ENCODE peak calls at places on chromosome 1, in eight cellular contexts. One of them, this sample, is unnamed.

GRCh38 chr1:115557715-115558114 is 84.1 kb upstream of the VANGL1 start:
- DNase-seq in Daoy: no peak
- DNase-seq in mucosa of gallbladder: peak; percentile 20
- DNase-seq in T-helper 17 cell: no peak
- DNase-seq in amniotic epithelial cell: no peak
- DNase-seq in HAP-1: no peak
- DNase-seq in adrenal gland: no peak
- DNase-seq in endothelial cell: no peak
- DNase-seq in this sample: no peak

GRCh38 chr1:201742476-201742875 is 86.5 kb upstream of the IPO9 start:
- DNase-seq in amniotic epithelial cell: peak; percentile 69
- DNase-seq in adrenal gland: no peak
- DNase-seq in Daoy: peak; percentile 71
- DNase-seq in T-helper 17 cell: no peak
- DNase-seq in HAP-1: no peak
- DNase-seq in endothelial cell: no peak
- DNase-seq in mucosa of gallbladder: no peak
- DNase-seq in this sample: no peak

GRCh38 chr1:25996966-25997758 is 701 bp downstream of the PAFAH2 start:
- DNase-seq in T-helper 17 cell: no peak
- DNase-seq in HAP-1: peak; percentile 13
- DNase-seq in endothelial cell: no peak
- DNase-seq in amniotic epithelial cell: peak; percentile 97
- DNase-seq in adrenal gland: peak; percentile 27
- DNase-seq in mucosa of gallbladder: peak; percentile 43
- DNase-seq in Daoy: no peak
- DNase-seq in this sample: no peak

GRCh38 chr1:226814751-226815496 is 55.5 kb upstream of the PSEN2 start:
- DNase-seq in endothelial cell: peak; percentile 27
- DNase-seq in mucosa of gallbladder: peak; percentile 91
- DNase-seq in Daoy: peak; percentile 89
- DNase-seq in T-helper 17 cell: no peak
- DNase-seq in amniotic epithelial cell: peak; percentile 59
- DNase-seq in adrenal gland: peak; percentile 39
- DNase-seq in HAP-1: peak; percentile 46
- DNase-seq in this sample: no peak

GRCh38 chr1:67053535-67053784 is 488 bp downstream of the SLC35D1 start:
- DNase-seq in Daoy: peak; percentile 70
- DNase-seq in mucosa of gallbladder: no peak
- DNase-seq in amniotic epithelial cell: peak; percentile 52
- DNase-seq in endothelial cell: peak; percentile 69
- DNase-seq in T-helper 17 cell: no peak
- DNase-seq in HAP-1: no peak
- DNase-seq in adrenal gland: peak; percentile 64
- DNase-seq in this sample: no peak

GRCh38 chr1:207911983-207912760 is 1.2 kb upstream of the CD34 start:
- DNase-seq in Daoy: no peak
- DNase-seq in endothelial cell: no peak
- DNase-seq in amniotic epithelial cell: no peak
- DNase-seq in adrenal gland: no peak
- DNase-seq in mucosa of gallbladder: no peak
- DNase-seq in HAP-1: no peak
- DNase-seq in T-helper 17 cell: no peak
- DNase-seq in this sample: no peak

GRCh38 chr1:18192974-18193373 is 85.4 kb downstream of the IGSF21 start:
- DNase-seq in T-helper 17 cell: no peak
- DNase-seq in adrenal gland: no peak
- DNase-seq in endothelial cell: no peak
- DNase-seq in mucosa of gallbladder: no peak
- DNase-seq in amniotic epithelial cell: no peak
- DNase-seq in HAP-1: no peak
- DNase-seq in Daoy: no peak
- DNase-seq in this sample: no peak

GRCh38 chr1:211332839-211333238 is 6.2 kb downstream of the TRAF5 start:
- DNase-seq in adrenal gland: no peak
- DNase-seq in Daoy: no peak
- DNase-seq in mucosa of gallbladder: no peak
- DNase-seq in amniotic epithelial cell: peak; percentile 50
- DNase-seq in HAP-1: no peak
- DNase-seq in endothelial cell: no peak
- DNase-seq in T-helper 17 cell: no peak
- DNase-seq in this sample: no peak

GRCh38 chr1:94602312-94602711 is 60.8 kb upstream of the F3 start:
- DNase-seq in mucosa of gallbladder: peak; percentile 31
- DNase-seq in adrenal gland: no peak
- DNase-seq in Daoy: peak; percentile 65
- DNase-seq in endothelial cell: no peak
- DNase-seq in HAP-1: no peak
- DNase-seq in amniotic epithelial cell: peak; percentile 96
- DNase-seq in T-helper 17 cell: no peak
- DNase-seq in this sample: no peak

GRCh38 chr1:116203936-116204335 is 92.7 kb downstream of the MAB21L3 start:
- DNase-seq in mucosa of gallbladder: no peak
- DNase-seq in amniotic epithelial cell: no peak
- DNase-seq in adrenal gland: no peak
- DNase-seq in Daoy: no peak
- DNase-seq in endothelial cell: no peak
- DNase-seq in HAP-1: no peak
- DNase-seq in T-helper 17 cell: no peak
- DNase-seq in this sample: no peak

GRCh38 chr1:197976368-197976767 is 59.2 kb downstream of the LHX9 start:
- DNase-seq in mucosa of gallbladder: no peak
- DNase-seq in endothelial cell: no peak
- DNase-seq in HAP-1: no peak
- DNase-seq in T-helper 17 cell: no peak
- DNase-seq in adrenal gland: no peak
- DNase-seq in Daoy: no peak
- DNase-seq in amniotic epithelial cell: no peak
- DNase-seq in this sample: no peak

GRCh38 chr1:67969446-67969845 is 81.0 kb downstream of the DIRAS3 start:
- DNase-seq in Daoy: no peak
- DNase-seq in endothelial cell: no peak
- DNase-seq in T-helper 17 cell: no peak
- DNase-seq in HAP-1: no peak
- DNase-seq in mucosa of gallbladder: no peak
- DNase-seq in adrenal gland: no peak
- DNase-seq in amniotic epithelial cell: no peak
- DNase-seq in this sample: no peak

GRCh38 chr1:174265273-174265672 is 106.0 kb downstream of the RABGAP1L start:
- DNase-seq in mucosa of gallbladder: no peak
- DNase-seq in endothelial cell: no peak
- DNase-seq in adrenal gland: no peak
- DNase-seq in T-helper 17 cell: no peak
- DNase-seq in HAP-1: no peak
- DNase-seq in amniotic epithelial cell: no peak
- DNase-seq in Daoy: no peak
- DNase-seq in this sample: no peak

GRCh38 chr1:113210248-113210647 is 137.2 kb downstream of the LRIG2 start:
- DNase-seq in T-helper 17 cell: no peak
- DNase-seq in HAP-1: no peak
- DNase-seq in endothelial cell: no peak
- DNase-seq in mucosa of gallbladder: peak; percentile 57
- DNase-seq in amniotic epithelial cell: no peak
- DNase-seq in Daoy: no peak
- DNase-seq in adrenal gland: no peak
- DNase-seq in this sample: no peak

GRCh38 chr1:20538227-20538626 is 14.1 kb upstream of the FAM43B start:
- DNase-seq in T-helper 17 cell: no peak
- DNase-seq in Daoy: no peak
- DNase-seq in HAP-1: no peak
- DNase-seq in amniotic epithelial cell: no peak
- DNase-seq in adrenal gland: no peak
- DNase-seq in mucosa of gallbladder: no peak
- DNase-seq in endothelial cell: no peak
- DNase-seq in this sample: no peak

GRCh38 chr1:87327362-87328120 is 1.1 kb upstream of the LMO4 start:
- DNase-seq in Daoy: no peak
- DNase-seq in adrenal gland: no peak
- DNase-seq in amniotic epithelial cell: no peak
- DNase-seq in T-helper 17 cell: no peak
- DNase-seq in endothelial cell: no peak
- DNase-seq in HAP-1: no peak
- DNase-seq in mucosa of gallbladder: no peak
- DNase-seq in this sample: no peak

GRCh38 chr1:29245876-29246275 is 9.6 kb downstream of the PTPRU start:
- DNase-seq in adrenal gland: no peak
- DNase-seq in Daoy: peak; percentile 71
- DNase-seq in amniotic epithelial cell: peak; percentile 73
- DNase-seq in endothelial cell: no peak
- DNase-seq in HAP-1: no peak
- DNase-seq in T-helper 17 cell: no peak
- DNase-seq in mucosa of gallbladder: peak; percentile 40
- DNase-seq in this sample: no peak

This sample was measured in activated B cell treated with CpG ODN at 0.5 μM for 24 hours.